ENCODE peak calls at places on chromosomes 1 and 21, in seven cellular contexts. I, B, D, T, K, O and Y are unnamed samples.

GRCh38 chr1:58933599-58933926 is 149.7 kb upstream of the JUN start:
- DNase-seq in I (no peak), B (no peak), D (no peak), T (no peak), K (no peak), O (peak), Y (no peak)

GRCh38 chr1:207755846-207756692 is 4.2 kb downstream of the CD46 start:
- DNase-seq in I (peak), B (no peak), D (no peak), T (no peak), K (no peak), O (no peak), Y (no peak)

GRCh38 chr1:24855474-24855873 is 74.6 kb downstream of the RUNX3 start:
- DNase-seq in I (no peak), B (no peak), D (no peak), T (no peak), K (no peak), O (no peak), Y (no peak)

GRCh38 chr1:224747578-224747977 is 131.5 kb downstream of the CNIH3 start:
- DNase-seq in I (no peak), B (no peak), D (no peak), T (no peak), K (no peak), O (peak), Y (no peak)

GRCh38 chr1:228781161-228781771 is 46.0 kb downstream of the RHOU start:
- DNase-seq in I (no peak), B (no peak), D (no peak), T (peak), K (no peak), O (peak), Y (no peak)

GRCh38 chr1:33300673-33301072 is 20.2 kb downstream of the A3GALT2 start:
- DNase-seq in I (no peak), B (peak), D (no peak), T (no peak), K (no peak), O (peak), Y (no peak)

GRCh38 chr21:44437371-44437695 is 18.0 kb upstream of the LRRC3 start:
- DNase-seq in I (no peak), B (no peak), D (no peak), T (no peak), K (no peak), O (no peak), Y (no peak)

GRCh38 chr21:35342440-35342839 is 293.3 kb upstream of the RUNX1 start:
- DNase-seq in I (no peak), B (no peak), D (no peak), T (no peak), K (no peak), O (no peak), Y (no peak)

GRCh38 chr1:64686828-64687724 is 57.8 kb upstream of the RAVER2 start:
- DNase-seq in I (peak), B (peak), D (peak), T (peak), K (peak), O (peak), Y (no peak)